ENCODE peak calls at places on chromosome 1, in five cellular contexts. L, R, B, I and O are unnamed samples.

GRCh38 chr1:165683848-165684485 is 14.4 kb downstream of the ALDH9A1 start:
- DNase-seq in L (peak), R (no peak), B (no peak), I (no peak), O (no peak)

GRCh38 chr1:235075121-235075954 is 53.3 kb downstream of the TOMM20 start:
- DNase-seq in L (peak), R (no peak), B (peak), I (peak), O (no peak)

GRCh38 chr1:216936779-216937178 is 213.6 kb upstream of the ESRRG start:
- DNase-seq in L (no peak), R (no peak), B (no peak), I (no peak), O (no peak)

GRCh38 chr1:23772049-23772853 is 6.0 kb upstream of the PITHD1 start:
- DNase-seq in L (peak), R (peak), B (no peak), I (peak), O (peak)

GRCh38 chr1:6130036-6130435 is 50.1 kb downstream of the CHD5 start:
- DNase-seq in L (no peak), R (no peak), B (no peak), I (no peak), O (no peak)

GRCh38 chr1:185871627-185872150 is 137.5 kb downstream of the HMCN1 start:
- DNase-seq in L (no peak), R (no peak), B (no peak), I (no peak), O (no peak)

GRCh38 chr1:45498279-45498678 is 1.6 kb downstream of the CCDC163 start:
- DNase-seq in L (no peak), R (no peak), B (no peak), I (no peak), O (no peak)

GRCh38 chr1:25616932-25617625 is 488 bp downstream of the MAN1C1 start:
- DNase-seq in L (no peak), R (peak), B (no peak), I (no peak), O (no peak)

GRCh38 chr1:202938287-202938925 is 11.4 kb upstream of the KLHL12 start:
- DNase-seq in L (no peak), R (no peak), B (no peak), I (no peak), O (no peak)

GRCh38 chr1:244163861-244164562 is 112.9 kb downstream of the ZBTB18 start:
- DNase-seq in L (peak), R (no peak), B (peak), I (peak), O (peak)

GRCh38 chr1:55604749-55605148 is 389.6 kb upstream of the USP24 start:
- DNase-seq in L (no peak), R (no peak), B (no peak), I (no peak), O (no peak)